ENCODE peak calls at places on chromosomes 4 and X, in five cellular contexts. One of them, this sample, is unnamed.

GRCh38 chrX:51440365-51440764 is 56.0 kb downstream of the NUDT11 start:
- DNase-seq in GM23338: peak; percentile 22
- DNase-seq in fibroblast of lung: no peak
- DNase-seq in GM23248: no peak
- DNase-seq in neural progenitor cell: no peak
- DNase-seq in this sample: no peak

GRCh38 chr4:94127707-94128328 is 79.8 kb upstream of the SMARCAD1 start:
- DNase-seq in GM23338: peak; percentile 74
- DNase-seq in GM23248: peak; percentile 54
- DNase-seq in fibroblast of lung: peak; percentile 32
- DNase-seq in neural progenitor cell: peak; percentile 37
- DNase-seq in this sample: peak; percentile 66

GRCh38 chr4:83195280-83195679 is 80.8 kb upstream of the PLAC8 start:
- DNase-seq in fibroblast of lung: no peak
- DNase-seq in neural progenitor cell: no peak
- DNase-seq in GM23248: no peak
- DNase-seq in GM23338: no peak
- DNase-seq in this sample: no peak

GRCh38 chr4:39446842-39447573 is 11.7 kb downstream of the RPL9 start:
- DNase-seq in GM23248: peak; percentile 82
- DNase-seq in GM23338: peak; percentile 91
- DNase-seq in fibroblast of lung: peak; percentile 59
- DNase-seq in neural progenitor cell: peak; percentile 49
- DNase-seq in this sample: peak; percentile 77

GRCh38 chr4:97866821-97867556 is 276.3 kb downstream of the STPG2 start:
- DNase-seq in fibroblast of lung: no peak
- DNase-seq in GM23338: no peak
- DNase-seq in GM23248: no peak
- DNase-seq in neural progenitor cell: no peak
- DNase-seq in this sample: no peak

GRCh38 chr4:15913631-15913970 is 24.9 kb downstream of the FGFBP1 start:
- DNase-seq in GM23338: no peak
- DNase-seq in fibroblast of lung: peak; percentile 99
- DNase-seq in neural progenitor cell: no peak
- DNase-seq in GM23248: peak; percentile 92
- DNase-seq in this sample: no peak

GRCh38 chr4:54378461-54378860 is 149.4 kb downstream of the PDGFRA start:
- DNase-seq in GM23248: peak; percentile 12
- DNase-seq in neural progenitor cell: no peak
- DNase-seq in fibroblast of lung: peak; percentile 16
- DNase-seq in GM23338: no peak
- DNase-seq in this sample: no peak

GRCh38 chr4:26731342-26731741 is 129.3 kb upstream of the STIM2 start:
- DNase-seq in GM23248: peak; percentile 42
- DNase-seq in GM23338: no peak
- DNase-seq in neural progenitor cell: no peak
- DNase-seq in fibroblast of lung: peak; percentile 13
- DNase-seq in this sample: no peak

GRCh38 chrX:7158468-7158990 is 10.6 kb upstream of the PUDP start:
- DNase-seq in GM23248: peak; percentile 12
- DNase-seq in neural progenitor cell: peak; percentile 8
- DNase-seq in fibroblast of lung: no peak
- DNase-seq in GM23338: peak; percentile 30
- DNase-seq in this sample: no peak

GRCh38 chr4:122224348-122224747 is 72.2 kb downstream of the BLTP1 start:
- DNase-seq in GM23338: peak; percentile 40
- DNase-seq in neural progenitor cell: peak; percentile 19
- DNase-seq in GM23248: peak; percentile 23
- DNase-seq in fibroblast of lung: peak; percentile 3
- DNase-seq in this sample: peak; percentile 70

GRCh38 chrX:151873096-151873495 is 39.6 kb upstream of the MAGEA4 start:
- DNase-seq in GM23248: no peak
- DNase-seq in GM23338: no peak
- DNase-seq in fibroblast of lung: peak; percentile 45
- DNase-seq in neural progenitor cell: no peak
- DNase-seq in this sample: no peak
- H2AFZ ChIP-seq in GM23248: no peak overlapping the region
- H2AFZ ChIP-seq in GM23338: no peak overlapping the region
- H2AFZ ChIP-seq in fibroblast of lung: no peak overlapping the region
- H2AFZ ChIP-seq in neural progenitor cell: no peak overlapping the region
- H2AFZ ChIP-seq in this sample: no peak overlapping the region

DNA sequence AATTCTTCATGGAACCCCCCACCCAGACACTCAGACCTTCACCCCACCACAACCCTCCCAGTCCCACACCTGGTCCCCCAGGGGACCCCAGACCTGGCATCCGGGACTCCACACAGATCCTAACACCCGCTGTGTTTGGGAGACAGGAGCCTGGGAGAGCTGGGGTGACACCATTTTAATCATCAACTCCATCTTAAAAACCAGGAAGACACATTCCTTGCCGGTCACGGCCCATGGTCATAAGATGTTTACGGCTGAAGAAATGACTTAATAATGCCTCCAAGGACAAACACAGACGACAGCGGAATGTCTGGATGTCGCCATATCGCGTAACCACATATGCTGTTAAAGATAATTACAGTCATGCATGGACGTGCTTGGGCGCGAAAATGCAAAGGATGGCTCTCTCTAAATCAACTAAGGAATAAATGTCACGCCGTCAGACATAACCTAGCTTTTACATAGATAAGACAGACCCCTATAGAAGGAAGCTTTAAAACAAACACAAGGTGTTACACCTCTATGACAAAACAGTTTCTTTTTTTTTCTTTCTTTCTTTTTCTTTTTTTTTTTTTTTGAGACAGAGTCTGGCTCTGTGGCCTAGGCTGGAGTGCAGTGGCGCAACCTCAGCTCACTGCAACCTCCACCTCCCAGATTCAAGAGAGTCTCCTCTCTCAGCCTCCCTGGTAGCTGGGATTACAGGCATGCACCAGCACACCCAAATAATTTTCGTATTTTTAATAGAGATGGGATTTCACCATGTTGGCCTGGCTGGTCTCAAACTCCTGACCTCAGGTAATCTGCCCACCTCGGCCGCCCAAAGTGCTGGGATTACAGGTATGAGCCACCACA is 2.1 kb upstream of the DHRSX start:
- DNase-seq in fibroblast of lung: no peak
- DNase-seq in GM23338: no peak
- DNase-seq in GM23248: peak; percentile 39
- DNase-seq in neural progenitor cell: no peak
- DNase-seq in this sample: no peak
- H3K4me3 ChIP-seq in fibroblast of lung: no peak overlapping the region
- H3K4me3 ChIP-seq in GM23338: no peak overlapping the region
- H3K4me3 ChIP-seq in GM23248: no peak overlapping the region
- H3K4me3 ChIP-seq in neural progenitor cell: no peak overlapping the region
- H3K4me3 ChIP-seq in this sample: no peak overlapping the region

DNA sequence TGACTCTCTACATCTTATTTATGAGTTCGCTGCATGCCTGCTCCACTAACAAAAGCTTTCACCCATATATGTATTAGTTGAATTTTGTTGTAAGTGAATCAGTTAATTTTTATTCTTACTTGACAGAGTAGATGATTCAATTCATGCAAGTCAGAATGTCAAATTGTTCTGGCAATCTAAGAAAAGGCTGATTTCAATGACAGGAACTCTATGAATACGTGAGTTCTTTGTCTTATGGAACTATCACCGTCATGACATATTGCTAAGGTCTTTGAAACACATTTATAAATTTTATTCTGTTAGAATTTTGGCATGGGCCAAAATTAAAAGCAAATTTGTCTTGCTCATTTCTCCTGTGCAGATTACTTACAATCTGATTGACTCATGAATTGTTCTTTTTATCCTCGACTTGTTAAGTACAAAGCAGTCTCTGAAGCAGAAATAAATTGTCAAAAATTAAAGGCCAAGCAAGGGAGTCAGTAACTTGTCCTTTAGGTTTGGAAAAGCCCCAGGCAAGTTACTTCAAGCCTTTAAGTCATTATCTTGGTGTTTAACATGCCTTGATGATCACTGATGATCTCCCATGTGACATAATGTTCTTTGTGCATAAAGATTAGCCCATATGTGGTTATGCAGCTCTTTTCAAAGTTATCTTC is 89.0 kb upstream of the GC start:
- DNase-seq in fibroblast of lung: no peak
- DNase-seq in neural progenitor cell: peak; percentile 31
- DNase-seq in GM23338: no peak
- DNase-seq in GM23248: no peak
- DNase-seq in this sample: no peak
- H2AFZ ChIP-seq in fibroblast of lung: no peak overlapping the region
- H2AFZ ChIP-seq in neural progenitor cell: no peak overlapping the region
- H2AFZ ChIP-seq in GM23338: peak overlapping the region; percentile 63
- H2AFZ ChIP-seq in GM23248: no peak overlapping the region
- H2AFZ ChIP-seq in this sample: no peak overlapping the region

DNA sequence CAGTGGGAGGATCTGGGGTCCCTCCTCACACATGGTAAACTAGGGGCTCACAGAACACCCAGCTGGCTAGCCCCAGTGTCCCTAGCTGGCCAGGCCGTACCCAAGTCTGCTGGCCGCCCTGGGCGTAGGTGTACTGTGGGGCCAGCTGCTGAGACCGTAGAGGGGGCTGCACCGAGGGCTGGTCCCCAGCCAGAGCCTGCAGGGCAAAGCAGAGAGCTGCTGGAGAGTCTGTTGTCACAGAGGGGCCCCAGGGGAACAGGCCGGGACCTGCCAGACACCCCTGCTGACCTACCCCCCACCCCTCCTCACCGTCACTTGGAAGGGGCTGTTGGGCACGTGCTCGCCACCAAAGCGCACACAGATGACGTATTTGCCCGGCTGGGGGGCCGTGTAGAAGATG is 19.9 kb downstream of the FLNA start:
- DNase-seq in GM23248: no peak
- DNase-seq in fibroblast of lung: no peak
- DNase-seq in GM23338: no peak
- DNase-seq in neural progenitor cell: no peak
- DNase-seq in this sample: no peak
- H3K4me3 ChIP-seq in GM23248: no peak overlapping the region
- H3K4me3 ChIP-seq in fibroblast of lung: no peak overlapping the region
- H3K4me3 ChIP-seq in GM23338: no peak overlapping the region
- H3K4me3 ChIP-seq in neural progenitor cell: no peak overlapping the region
- H3K4me3 ChIP-seq in this sample: no peak overlapping the region

GRCh38 chr4:155962697-155963096 is 9.0 kb upstream of the CTSO start:
- DNase-seq in GM23338: no peak
- DNase-seq in fibroblast of lung: no peak
- DNase-seq in GM23248: no peak
- DNase-seq in neural progenitor cell: no peak
- DNase-seq in this sample: no peak

GRCh38 chr4:155959417-155959816 is 5.8 kb upstream of the CTSO start:
- DNase-seq in fibroblast of lung: no peak
- DNase-seq in GM23338: no peak
- DNase-seq in neural progenitor cell: no peak
- DNase-seq in GM23248: no peak
- DNase-seq in this sample: no peak

GRCh38 chr4:155961575-155961974 is 7.9 kb upstream of the CTSO start:
- DNase-seq in neural progenitor cell: no peak
- DNase-seq in fibroblast of lung: no peak
- DNase-seq in GM23248: no peak
- DNase-seq in GM23338: no peak
- DNase-seq in this sample: no peak

GRCh38 chr4:155964016-155964891 is 10.6 kb upstream of the CTSO start:
- DNase-seq in GM23248: no peak
- DNase-seq in neural progenitor cell: no peak
- DNase-seq in fibroblast of lung: no peak
- DNase-seq in GM23338: no peak
- DNase-seq in this sample: no peak

DNA sequence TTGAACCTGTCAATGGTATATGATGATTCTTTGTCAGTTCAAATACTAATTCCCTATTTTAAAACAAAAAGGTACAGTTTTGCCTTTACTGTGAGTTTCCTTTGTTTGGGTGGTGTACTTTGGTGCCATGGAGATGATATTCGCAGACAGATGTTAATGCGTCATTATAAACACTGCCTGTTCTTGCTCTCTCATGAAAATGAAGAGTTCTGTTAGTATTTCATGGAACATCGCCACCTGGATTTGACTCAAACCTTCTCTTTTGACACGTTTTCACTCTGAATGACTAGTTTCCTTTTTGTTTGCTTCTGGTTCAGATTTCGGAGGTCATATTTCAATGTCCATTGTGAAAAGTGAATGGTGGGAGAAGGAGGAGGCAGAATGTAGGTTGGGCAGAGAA is 6.9 kb upstream of the CTSO start:
- DNase-seq in neural progenitor cell: no peak
- DNase-seq in fibroblast of lung: peak; percentile 65
- DNase-seq in GM23248: peak; percentile 85
- DNase-seq in GM23338: no peak
- DNase-seq in this sample: no peak
- H2AFZ ChIP-seq in neural progenitor cell: no peak overlapping the region
- H2AFZ ChIP-seq in fibroblast of lung: no peak overlapping the region
- H2AFZ ChIP-seq in GM23248: no peak overlapping the region
- H2AFZ ChIP-seq in GM23338: no peak overlapping the region
- H2AFZ ChIP-seq in this sample: no peak overlapping the region